ENCODE peak calls at places on chromosome 16, in four cellular contexts. S is left lung, M is AG09319, J is GM10248. E is an unnamed sample.

GRCh38 chr16:67415872-67416793 is at the start of gene ZDHHC1:
- DNase-seq in J (peak), M (no peak), S (peak), E (peak)

GRCh38 chr16:49277386-49277742 is 4.3 kb downstream of the CBLN1 start:
- DNase-seq in J (no peak), M (no peak), S (no peak), E (no peak)

GRCh38 chr16:31880322-31880979 is 6.8 kb downstream of the ZNF267 start:
- DNase-seq in J (peak), M (no peak), S (peak), E (no peak)

GRCh38 chr16:69195371-69196029 is 8.5 kb downstream of the SNTB2 start:
- DNase-seq in M (no peak), J (no peak), S (no peak), E (no peak)

GRCh38 chr16:74169687-74170522 is 126.7 kb upstream of the PSMD7 start:
- DNase-seq in S (no peak), J (no peak), M (peak), E (peak)

GRCh38 chr16:54152362-54153239 is 134.0 kb downstream of the IRX3 start:
- DNase-seq in J (no peak), M (no peak), S (no peak), E (no peak)

GRCh38 chr16:81875461-81875860 is 96.4 kb downstream of the PLCG2 start:
- DNase-seq in S (no peak), M (no peak), J (no peak), E (no peak)

GRCh38 chr16:70438983-70439862 is at the start of gene ST3GAL2:
- DNase-seq in J (peak), M (peak), S (peak), E (peak)

GRCh38 chr16:84461504-84462295 is 42.8 kb downstream of the MEAK7 start:
- DNase-seq in M (no peak), J (no peak), S (no peak), E (no peak)

GRCh38 chr16:88638323-88639230 is at the start of gene IL17C:
- DNase-seq in S (no peak), M (no peak), J (no peak), E (no peak)

GRCh38 chr16:24537474-24538337 is 1.7 kb upstream of the RBBP6 start:
- DNase-seq in M (no peak), J (no peak), S (no peak), E (no peak)

GRCh38 chr16:12758031-12758669 is 45.5 kb downstream of the CPPED1 start:
- DNase-seq in J (no peak), M (no peak), S (no peak), E (no peak)

GRCh38 chr16:67441289-67441753 is 10.4 kb downstream of the HSD11B2 start:
- DNase-seq in J (no peak), M (no peak), S (peak), E (no peak)

GRCh38 chr16:84959045-84959576 is 52.2 kb downstream of the ZDHHC7 start:
- DNase-seq in S (no peak), J (no peak), M (no peak), E (no peak)

GRCh38 chr16:3698941-3699340 is 18.4 kb downstream of the TRAP1 start:
- DNase-seq in J (no peak), M (no peak), S (no peak), E (no peak)

GRCh38 chr16:73215482-73216377 is 167.8 kb upstream of the ZFHX3 start:
- DNase-seq in S (no peak), M (no peak), J (no peak), E (no peak)

GRCh38 chr16:69471121-69471520 is 46.7 kb downstream of the CYB5B start:
- DNase-seq in M (no peak), S (no peak), J (no peak), E (no peak)

GRCh38 chr16:83233153-83233552 is 574.6 kb upstream of the HSBP1 start:
- DNase-seq in M (no peak), J (no peak), S (no peak), E (no peak)

GRCh38 chr16:51114369-51114768 is 36.7 kb downstream of the SALL1 start:
- DNase-seq in J (no peak), M (no peak), S (no peak), E (no peak)

GRCh38 chr16:55248058-55248457 is 75.9 kb upstream of the IRX6 start:
- DNase-seq in J (no peak), S (no peak), M (no peak), E (no peak)

GRCh38 chr16:52499061-52499460 is 47.9 kb downstream of the TOX3 start:
- DNase-seq in M (no peak), J (no peak), S (no peak), E (no peak)

GRCh38 chr16:15981382-15981781 is 32.0 kb downstream of the ABCC1 start:
- DNase-seq in S (no peak), J (no peak), M (no peak), E (no peak)

E was measured in SJSA1.